ENCODE peak calls at places on chromosomes 5 and 9, in five cellular contexts. Q is HFFc6, J is dorsolateral prefrontal cortex, K is cardiac fibroblast, G is mucosa of descending colon. R is an unnamed sample.
A peak's percentile ranks its signal among the peaks of the same experiment; 100 is the strongest.

GRCh38 chr9:16775330-16775729 is 95.1 kb downstream of the BNC2 start:
- DNase-seq in Q (no peak), J (no peak), K (no peak), G (no peak), R (no peak)

GRCh38 chr5:33785571-33785970 is 106.2 kb downstream of the ADAMTS12 start:
- DNase-seq in Q (no peak), J (no peak), K (no peak), G (no peak), R (no peak)

GRCh38 chr5:149895416-149896345 is 48.9 kb downstream of the PDE6A start:
- DNase-seq in Q (no peak), J (no peak), K (peak; percentile 45), G (no peak), R (no peak)

GRCh38 chr9:129455151-129455995 is 165.5 kb downstream of the C9orf50 start:
- DNase-seq in Q (peak; percentile 52), J (no peak), K (no peak), G (no peak), R (no peak)

GRCh38 chr9:15306068-15306756 is 804 bp downstream of the TTC39B start:
- DNase-seq in Q (peak; percentile 40), J (no peak), K (peak; percentile 44), G (peak; percentile 81), R (peak; percentile 83)

GRCh38 chr5:18744990-18745590 is 1110.8 kb downstream of the TAF11L14 start:
- DNase-seq in Q (no peak), J (no peak), K (no peak), G (peak; percentile 37), R (no peak)

GRCh38 chr5:17438027-17438426 is 60.0 kb upstream of the TAF11L2 start:
- DNase-seq in Q (no peak), J (no peak), K (no peak), G (no peak), R (no peak)

GRCh38 chr9:93093449-93094293 is 2.3 kb upstream of the CARD19 start:
- DNase-seq in Q (no peak), J (peak; percentile 26), K (no peak), G (peak; percentile 37), R (no peak)

GRCh38 chr5:2012885-2013284 is 130.2 kb upstream of the IRX4 start:
- DNase-seq in Q (no peak), J (no peak), K (no peak), G (no peak), R (no peak)

GRCh38 chr5:156675402-156675801 is 174.7 kb upstream of the PPP1R2B start:
- DNase-seq in Q (no peak), J (no peak), K (no peak), G (no peak), R (no peak)

GRCh38 chr5:58108507-58108906 is 351.4 kb downstream of the PLK2 start:
- DNase-seq in Q (no peak), J (no peak), K (no peak), G (no peak), R (no peak)

GRCh38 chr5:10111575-10111974 is 138.1 kb downstream of the ATPSCKMT start:
- DNase-seq in Q (peak; percentile 51), J (no peak), K (peak; percentile 55), G (peak; percentile 32), R (no peak)

GRCh38 chr5:23352437-23352836 is 155.0 kb upstream of the PRDM9 start:
- DNase-seq in Q (no peak), J (no peak), K (peak; percentile 51), G (no peak), R (no peak)

GRCh38 chr9:2116073-2116472 is 100.9 kb downstream of the SMARCA2 start:
- DNase-seq in Q (peak; percentile 11), J (no peak), K (no peak), G (no peak), R (no peak)

GRCh38 chr5:38994329-38994927 is 79.8 kb downstream of the RICTOR start:
- DNase-seq in Q (peak; percentile 71), J (no peak), K (peak; percentile 85), G (peak; percentile 62), R (no peak)

GRCh38 chr5:109691248-109691574 is 1.5 kb downstream of the MAN2A1 start:
- DNase-seq in Q (no peak), J (no peak), K (no peak), G (no peak), R (no peak)

GRCh38 chr9:122051401-122052346 is 41.4 kb downstream of the TTLL11 start:
- DNase-seq in Q (peak; percentile 31), J (no peak), K (peak; percentile 31), G (no peak), R (no peak)

GRCh38 chr9:130446111-130446861 is 1.5 kb downstream of the ASS1 start:
- DNase-seq in Q (peak; percentile 82), J (no peak), K (peak; percentile 97), G (peak; percentile 62), R (peak; percentile 62)

GRCh38 chr9:21803674-21804048 is 1.2 kb downstream of the MTAP start:
- DNase-seq in Q (no peak), J (no peak), K (no peak), G (no peak), R (no peak)

GRCh38 chr9:93657331-93658111 is 81.1 kb downstream of the PHF2 start:
- DNase-seq in Q (no peak), J (no peak), K (no peak), G (no peak), R (no peak)

DNA sequence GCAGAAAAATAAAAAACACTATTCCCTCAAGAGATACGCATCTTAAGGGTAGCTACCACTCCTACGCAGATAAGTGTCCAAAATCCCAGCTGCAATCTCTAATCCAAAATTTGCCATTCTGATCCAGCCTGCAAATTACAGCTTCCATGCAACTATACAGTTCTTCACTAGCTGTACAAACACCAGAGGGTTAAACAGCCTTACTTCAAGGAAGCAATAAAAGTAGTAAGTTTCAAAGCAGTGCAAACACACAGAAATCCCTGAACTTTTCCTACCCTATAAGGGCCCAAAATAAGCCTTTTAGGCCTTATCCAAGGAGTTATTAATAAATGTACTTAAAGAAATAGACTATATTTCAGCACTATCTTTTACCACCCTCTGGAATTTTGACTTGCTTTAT is 39.5 kb downstream of the PWWP2A start:
- DNase-seq in Q (no peak), J (no peak), K (no peak), G (no peak), R (no peak)
- TF ChIP-seq CTCF in Q (no peak), J (no peak), K (no peak), G (no peak), R (no peak)

GRCh38 chr5:126808619-126809018 is 31.7 kb downstream of the LMNB1 start:
- DNase-seq in Q (peak; percentile 18), J (no peak), K (peak; percentile 65), G (no peak), R (no peak)
- TF ChIP-seq CTCF in Q (peak; percentile 82), J (peak; percentile 61), K (peak; percentile 39), G (no peak), R (no peak)

GRCh38 chr5:122501087-122501435 is 189.0 kb downstream of the SNCAIP start:
- DNase-seq in Q (no peak), J (no peak), K (peak; percentile 69), G (no peak), R (no peak)

GRCh38 chr5:122493776-122494518 is 181.9 kb downstream of the SNCAIP start:
- DNase-seq in Q (no peak), J (no peak), K (no peak), G (no peak), R (no peak)

GRCh38 chr5:122499617-122500016 is 187.6 kb downstream of the SNCAIP start:
- DNase-seq in Q (no peak), J (no peak), K (no peak), G (no peak), R (no peak)

GRCh38 chr5:122500245-122501086 is 188.4 kb downstream of the SNCAIP start:
- DNase-seq in Q (peak; percentile 53), J (no peak), K (peak; percentile 77), G (peak; percentile 25), R (no peak)

DNA sequence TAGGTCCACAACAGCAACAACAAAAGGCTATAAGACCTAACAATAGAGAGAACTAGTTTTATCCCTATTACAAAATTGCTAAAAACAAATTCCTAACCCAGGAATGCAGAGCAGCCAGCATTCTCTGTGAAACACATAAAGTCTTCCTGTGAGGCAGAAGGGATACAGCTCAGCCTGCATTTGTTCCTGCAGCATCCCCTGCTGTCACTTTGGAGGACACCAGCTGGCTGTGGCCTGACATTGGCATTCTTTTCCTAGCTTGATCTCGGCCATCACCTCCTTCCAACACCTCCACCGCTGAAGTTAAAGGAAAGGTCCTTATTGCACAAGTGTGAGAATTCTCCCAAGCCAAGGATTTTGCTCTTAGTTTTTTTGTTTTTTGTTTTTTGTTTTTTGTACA is 186.1 kb downstream of the SNCAIP start:
- DNase-seq in Q (no peak), J (no peak), K (peak; percentile 15), G (no peak), R (no peak)
- TF ChIP-seq CTCF in Q (peak; percentile 47), J (no peak), K (peak; percentile 11), G (no peak), R (no peak)

GRCh38 chr5:78065663-78066062 is 228.8 kb downstream of the AP3B1 start:
- DNase-seq in Q (no peak), J (no peak), K (no peak), G (no peak), R (no peak)
- TF ChIP-seq CTCF in Q (peak; percentile 38), J (no peak), K (no peak), G (no peak), R (no peak)

R was measured in stomach.